ENCODE peak calls at places on chromosomes 2 and 18, in six cellular contexts. O is NCI-H146; K is lung microvascular endothelial cell; T is endodermal cell; P is progenitor cell of endocrine pancreas; Q is stimulated activated CD8-positive, alpha-beta memory T cell treated with anti-CD3 and anti-CD28 coated beads, Interleukin-2, amount 100 ng/mL, for 48 hours. Z is an unnamed sample.

GRCh38 chr2:60569680-60570111 is 16.2 kb upstream of the BCL11A start:
- DNase-seq in O (no peak), K (no peak), P (no peak), Q (no peak), T (peak; percentile 63), Z (no peak)

GRCh38 chr2:161426788-161427412 is 10.8 kb downstream of the TBR1 start:
- DNase-seq in K (peak; percentile 49), Q (no peak), T (peak; percentile 72), O (no peak), P (no peak), Z (no peak)

GRCh38 chr2:171837736-171838135 is 56.3 kb downstream of the SLC25A12 start:
- DNase-seq in K (peak; percentile 24), P (no peak), Q (no peak), T (no peak), O (no peak), Z (no peak)

GRCh38 chr18:39839782-39840181 is 2115.3 kb upstream of the PIK3C3 start:
- DNase-seq in O (no peak), Q (no peak), T (no peak), P (no peak), K (no peak), Z (no peak)

GRCh38 chr2:36358317-36358659 is 2.7 kb downstream of the CRIM1 start:
- DNase-seq in K (peak; percentile 44), T (no peak), P (no peak), O (no peak), Q (no peak), Z (no peak)

GRCh38 chr2:201858781-201859180 is 52.4 kb downstream of the CDK15 start:
- DNase-seq in O (no peak), Q (peak; percentile 12), P (peak; percentile 38), K (no peak), T (peak; percentile 89), Z (peak; percentile 49)

GRCh38 chr2:205815645-205816044 is 133.3 kb downstream of the NRP2 start:
- DNase-seq in P (no peak), K (no peak), T (no peak), Q (no peak), O (peak; percentile 5), Z (no peak)

GRCh38 chr2:59713577-59713976 is 839.9 kb downstream of the BCL11A start:
- DNase-seq in K (no peak), Q (no peak), O (no peak), T (no peak), P (no peak), Z (no peak)

GRCh38 chr2:219911541-219911940 is 284.1 kb downstream of the SLC4A3 start:
- DNase-seq in Q (no peak), P (no peak), T (no peak), K (no peak), O (no peak), Z (no peak)

GRCh38 chr2:126949775-126950174 is 51.1 kb downstream of the TEX51 start:
- DNase-seq in T (no peak), P (no peak), O (no peak), Q (no peak), K (no peak), Z (no peak)

GRCh38 chr2:153043385-153043784 is 325.0 kb downstream of the ARL6IP6 start:
- DNase-seq in Q (no peak), P (no peak), T (no peak), K (no peak), O (no peak), Z (no peak)

GRCh38 chr2:28991462-28991861 is 10.4 kb downstream of the TOGARAM2 start:
- DNase-seq in O (no peak), T (peak; percentile 32), P (no peak), K (no peak), Q (no peak), Z (no peak)

GRCh38 chr18:58224425-58224750 is 180.4 kb downstream of the NEDD4L start:
- DNase-seq in P (no peak), O (no peak), T (no peak), Q (no peak), K (no peak), Z (no peak)

GRCh38 chr2:69271831-69272257 is 115.2 kb downstream of the GFPT1 start:
- DNase-seq in K (peak; percentile 33), T (no peak), Q (no peak), O (no peak), P (no peak), Z (no peak)

GRCh38 chr18:50769463-50769862 is 50.4 kb downstream of the MRO start:
- DNase-seq in P (no peak), K (no peak), T (no peak), O (no peak), Q (no peak), Z (no peak)

GRCh38 chr2:63698825-63699548 is 110.2 kb downstream of the MDH1 start:
- DNase-seq in Q (no peak), T (peak; percentile 88), O (peak; percentile 19), K (peak; percentile 86), P (no peak), Z (no peak)

GRCh38 chr2:174844295-174844708 is 80.0 kb upstream of the CHRNA1 start:
- DNase-seq in O (no peak), T (no peak), Q (peak; percentile 6), P (no peak), K (no peak), Z (no peak)

GRCh38 chr2:45331034-45331786 is 279.9 kb downstream of the SRBD1 start:
- DNase-seq in P (no peak), O (peak; percentile 84), T (peak; percentile 60), K (peak; percentile 24), Q (no peak), Z (no peak)

GRCh38 chr2:127700527-127701192 is 637 bp upstream of the SFT2D3 start:
- DNase-seq in K (peak; percentile 29), P (no peak), O (peak; percentile 68), T (peak; percentile 95), Q (no peak), Z (no peak)

GRCh38 chr2:230660294-230661060 is 52.2 kb upstream of the CAB39 start:
- DNase-seq in P (no peak), T (no peak), K (peak; percentile 13), O (no peak), Q (no peak), Z (no peak)

GRCh38 chr2:36952748-36953197 is 13.6 kb downstream of the STRN start:
- DNase-seq in Q (no peak), K (peak; percentile 38), O (no peak), T (no peak), P (no peak), Z (no peak)

GRCh38 chr2:193076995-193077394 is 882.3 kb upstream of the TMEFF2 start:
- DNase-seq in O (no peak), T (no peak), P (no peak), Q (no peak), K (no peak), Z (no peak)

Z was measured in mesothelial cell of epicardium.